ENCODE peak calls at places on chromosomes 7 and 10, in seven cellular contexts. N, U, J, K, R, F and D are unnamed samples.

GRCh38 chr7:12119638-12120303 is 91.3 kb upstream of the TMEM106B start:
- DNase-seq in N (no peak), J (no peak), R (no peak), U (no peak), K (peak), F (peak), D (no peak)

GRCh38 chr7:151283302-151283701 is 34.8 kb upstream of the SMARCD3 start:
- DNase-seq in K (no peak), J (no peak), F (no peak), U (no peak), R (no peak), N (no peak), D (no peak)

GRCh38 chr10:1472605-1473004 is 264.7 kb downstream of the ADARB2 start:
- DNase-seq in J (no peak), R (no peak), U (no peak), F (no peak), K (no peak), N (no peak), D (no peak)

GRCh38 chr10:122199070-122199469 is 72.0 kb upstream of the BTBD16 start:
- DNase-seq in U (no peak), K (no peak), N (no peak), F (no peak), J (no peak), R (no peak), D (no peak)

GRCh38 chr7:104327963-104328307 is 468 bp upstream of the LHFPL3 start:
- DNase-seq in N (no peak), U (no peak), R (no peak), F (peak), K (no peak), J (no peak), D (no peak)

GRCh38 chr10:125004571-125005311 is 62.8 kb downstream of the ZRANB1 start:
- DNase-seq in F (no peak), N (no peak), J (no peak), K (no peak), R (no peak), U (no peak), D (no peak)

GRCh38 chr10:77898323-77899079 is 28.1 kb downstream of the DLG5 start:
- DNase-seq in F (peak), U (no peak), N (peak), K (no peak), J (no peak), R (no peak), D (peak)

GRCh38 chr7:67614843-67615242 is 618.2 kb downstream of the TYW1 start:
- DNase-seq in N (no peak), J (no peak), U (no peak), R (no peak), K (no peak), F (no peak), D (no peak)

GRCh38 chr7:32941996-32942782 is 15.1 kb upstream of the FKBP9 start:
- DNase-seq in J (peak), K (no peak), R (no peak), N (peak), U (peak), F (peak), D (peak)

GRCh38 chr10:21281765-21282484 is 243.6 kb downstream of the SKIDA1 start:
- DNase-seq in K (no peak), J (no peak), F (peak), N (no peak), R (no peak), U (no peak), D (no peak)

GRCh38 chr10:8056891-8057331 is 2.4 kb downstream of the GATA3 start:
- DNase-seq in J (no peak), N (no peak), F (peak), R (no peak), K (no peak), U (peak), D (no peak)